ENCODE peak calls at places on chromosomes 6 and 20, in six cellular contexts. One of them, this sample, is unnamed.

GRCh38 chr6:109305028-109305427 is 77.2 kb downstream of the CD164 start:
- DNase-seq in endothelial cell of umbilical vein: no peak
- DNase-seq in sigmoid colon: no peak
- DNase-seq in GM23338: no peak
- DNase-seq in SK-N-MC: no peak
- DNase-seq in GM12891: no peak
- DNase-seq in this sample: no peak

GRCh38 chr20:4041748-4042411 is 26.5 kb upstream of the RNF24 start:
- DNase-seq in endothelial cell of umbilical vein: peak
- DNase-seq in sigmoid colon: peak
- DNase-seq in GM23338: no peak
- DNase-seq in SK-N-MC: no peak
- DNase-seq in GM12891: no peak
- DNase-seq in this sample: peak

GRCh38 chr20:5862703-5863039 is 87.7 kb downstream of the TRMT6 start:
- DNase-seq in endothelial cell of umbilical vein: peak
- DNase-seq in sigmoid colon: no peak
- DNase-seq in GM23338: no peak
- DNase-seq in SK-N-MC: no peak
- DNase-seq in GM12891: no peak
- DNase-seq in this sample: no peak

GRCh38 chr6:157982297-157982579 is 575 bp downstream of the SYNJ2 start:
- DNase-seq in endothelial cell of umbilical vein: peak
- DNase-seq in sigmoid colon: peak
- DNase-seq in GM23338: peak
- DNase-seq in SK-N-MC: no peak
- DNase-seq in GM12891: peak
- DNase-seq in this sample: peak

GRCh38 chr6:134240664-134241431 is 77.1 kb downstream of the SGK1 start:
- DNase-seq in endothelial cell of umbilical vein: no peak
- DNase-seq in sigmoid colon: peak
- DNase-seq in GM23338: no peak
- DNase-seq in SK-N-MC: peak
- DNase-seq in GM12891: no peak
- DNase-seq in this sample: peak

GRCh38 chr20:56350842-56351241 is 7.9 kb upstream of the FAM210B start:
- DNase-seq in endothelial cell of umbilical vein: no peak
- DNase-seq in sigmoid colon: no peak
- DNase-seq in GM23338: no peak
- DNase-seq in SK-N-MC: no peak
- DNase-seq in GM12891: no peak
- DNase-seq in this sample: no peak

GRCh38 chr6:157712585-157713295 is 110.3 kb upstream of the SNX9 start:
- DNase-seq in endothelial cell of umbilical vein: no peak
- DNase-seq in sigmoid colon: no peak
- DNase-seq in GM23338: no peak
- DNase-seq in SK-N-MC: no peak
- DNase-seq in GM12891: no peak
- DNase-seq in this sample: no peak

GRCh38 chr6:107763959-107764358 is 60.2 kb downstream of the SCML4 start:
- DNase-seq in endothelial cell of umbilical vein: no peak
- DNase-seq in sigmoid colon: no peak
- DNase-seq in GM23338: no peak
- DNase-seq in SK-N-MC: peak
- DNase-seq in GM12891: no peak
- DNase-seq in this sample: no peak

GRCh38 chr6:142680308-142680707 is 264.7 kb downstream of the HIVEP2 start:
- DNase-seq in endothelial cell of umbilical vein: peak
- DNase-seq in sigmoid colon: no peak
- DNase-seq in GM23338: no peak
- DNase-seq in SK-N-MC: no peak
- DNase-seq in GM12891: no peak
- DNase-seq in this sample: no peak

GRCh38 chr6:18990313-18990978 is 603.3 kb downstream of the RNF144B start:
- DNase-seq in endothelial cell of umbilical vein: peak
- DNase-seq in sigmoid colon: peak
- DNase-seq in GM23338: peak
- DNase-seq in SK-N-MC: peak
- DNase-seq in GM12891: peak
- DNase-seq in this sample: peak

GRCh38 chr6:134480593-134480992 is 162.7 kb upstream of the SGK1 start:
- DNase-seq in endothelial cell of umbilical vein: peak
- DNase-seq in sigmoid colon: no peak
- DNase-seq in GM23338: no peak
- DNase-seq in SK-N-MC: no peak
- DNase-seq in GM12891: no peak
- DNase-seq in this sample: peak

GRCh38 chr6:94052754-94053153 is 633.4 kb upstream of the EPHA7 start:
- DNase-seq in endothelial cell of umbilical vein: no peak
- DNase-seq in sigmoid colon: no peak
- DNase-seq in GM23338: peak
- DNase-seq in SK-N-MC: no peak
- DNase-seq in GM12891: no peak
- DNase-seq in this sample: no peak

GRCh38 chr6:154522576-154522975 is 12.1 kb upstream of the CNKSR3 start:
- DNase-seq in endothelial cell of umbilical vein: no peak
- DNase-seq in sigmoid colon: no peak
- DNase-seq in GM23338: no peak
- DNase-seq in SK-N-MC: no peak
- DNase-seq in GM12891: no peak
- DNase-seq in this sample: no peak

GRCh38 chr6:21158149-21158548 is 435.4 kb upstream of the SOX4 start:
- DNase-seq in endothelial cell of umbilical vein: no peak
- DNase-seq in sigmoid colon: no peak
- DNase-seq in GM23338: no peak
- DNase-seq in SK-N-MC: no peak
- DNase-seq in GM12891: no peak
- DNase-seq in this sample: no peak

GRCh38 chr6:22008248-22008836 is 288.5 kb downstream of the PRL start:
- DNase-seq in endothelial cell of umbilical vein: peak
- DNase-seq in sigmoid colon: no peak
- DNase-seq in GM23338: no peak
- DNase-seq in SK-N-MC: no peak
- DNase-seq in GM12891: no peak
- DNase-seq in this sample: no peak

GRCh38 chr6:131946992-131947955 is 3.9 kb downstream of the CCN2 start:
- DNase-seq in endothelial cell of umbilical vein: peak
- DNase-seq in sigmoid colon: no peak
- DNase-seq in GM23338: no peak
- DNase-seq in SK-N-MC: no peak
- DNase-seq in GM12891: no peak
- DNase-seq in this sample: no peak

GRCh38 chr6:40710626-40711354 is 123.6 kb upstream of the LRFN2 start:
- DNase-seq in endothelial cell of umbilical vein: no peak
- DNase-seq in sigmoid colon: no peak
- DNase-seq in GM23338: no peak
- DNase-seq in SK-N-MC: no peak
- DNase-seq in GM12891: no peak
- DNase-seq in this sample: no peak

GRCh38 chr20:50260480-50261221 is 70.0 kb downstream of the CEBPB start:
- DNase-seq in endothelial cell of umbilical vein: no peak
- DNase-seq in sigmoid colon: no peak
- DNase-seq in GM23338: no peak
- DNase-seq in SK-N-MC: no peak
- DNase-seq in GM12891: no peak
- DNase-seq in this sample: no peak

GRCh38 chr20:47785900-47786762 is 850 bp upstream of the SULF2 start:
- DNase-seq in endothelial cell of umbilical vein: peak
- DNase-seq in sigmoid colon: peak
- DNase-seq in GM23338: peak
- DNase-seq in SK-N-MC: no peak
- DNase-seq in GM12891: peak
- DNase-seq in this sample: no peak

GRCh38 chr6:99514089-99514488 is 1.1 kb downstream of the USP45 start:
- DNase-seq in endothelial cell of umbilical vein: peak
- DNase-seq in sigmoid colon: no peak
- DNase-seq in GM23338: peak
- DNase-seq in SK-N-MC: no peak
- DNase-seq in GM12891: no peak
- DNase-seq in this sample: no peak

GRCh38 chr6:27091661-27092315 is 155.7 kb upstream of the PRSS16 start:
- DNase-seq in endothelial cell of umbilical vein: peak
- DNase-seq in sigmoid colon: no peak
- DNase-seq in GM23338: peak
- DNase-seq in SK-N-MC: peak
- DNase-seq in GM12891: no peak
- DNase-seq in this sample: no peak

GRCh38 chr6:130559166-130559565 is 193.3 kb downstream of the TMEM200A start:
- DNase-seq in endothelial cell of umbilical vein: no peak
- DNase-seq in sigmoid colon: no peak
- DNase-seq in GM23338: no peak
- DNase-seq in SK-N-MC: no peak
- DNase-seq in GM12891: no peak
- DNase-seq in this sample: no peak

GRCh38 chr6:19465760-19466159 is 371.4 kb upstream of the ID4 start:
- DNase-seq in endothelial cell of umbilical vein: no peak
- DNase-seq in sigmoid colon: no peak
- DNase-seq in GM23338: no peak
- DNase-seq in SK-N-MC: no peak
- DNase-seq in GM12891: no peak
- DNase-seq in this sample: no peak

GRCh38 chr6:149084761-149085574 is 232.5 kb upstream of the TAB2 start:
- DNase-seq in endothelial cell of umbilical vein: no peak
- DNase-seq in sigmoid colon: no peak
- DNase-seq in GM23338: no peak
- DNase-seq in SK-N-MC: no peak
- DNase-seq in GM12891: no peak
- DNase-seq in this sample: no peak

GRCh38 chr20:38804682-38805501 is 605 bp upstream of the PPP1R16B start:
- DNase-seq in endothelial cell of umbilical vein: peak
- DNase-seq in sigmoid colon: no peak
- DNase-seq in GM23338: peak
- DNase-seq in SK-N-MC: no peak
- DNase-seq in GM12891: peak
- DNase-seq in this sample: no peak

GRCh38 chr6:31548423-31548873 is 1.0 kb downstream of the NFKBIL1 start:
- DNase-seq in endothelial cell of umbilical vein: no peak
- DNase-seq in sigmoid colon: no peak
- DNase-seq in GM23338: no peak
- DNase-seq in SK-N-MC: no peak
- DNase-seq in GM12891: no peak
- DNase-seq in this sample: no peak

GRCh38 chr20:7714549-7714948 is 225.7 kb downstream of the HAO1 start:
- DNase-seq in endothelial cell of umbilical vein: no peak
- DNase-seq in sigmoid colon: no peak
- DNase-seq in GM23338: peak
- DNase-seq in SK-N-MC: no peak
- DNase-seq in GM12891: no peak
- DNase-seq in this sample: no peak

GRCh38 chr6:28943557-28944411 is 20.0 kb upstream of the TRIM27 start:
- DNase-seq in endothelial cell of umbilical vein: peak
- DNase-seq in sigmoid colon: peak
- DNase-seq in GM23338: peak
- DNase-seq in SK-N-MC: no peak
- DNase-seq in GM12891: no peak
- DNase-seq in this sample: peak

GRCh38 chr6:144493035-144493910 is 208.1 kb downstream of the UTRN start:
- DNase-seq in endothelial cell of umbilical vein: no peak
- DNase-seq in sigmoid colon: no peak
- DNase-seq in GM23338: no peak
- DNase-seq in SK-N-MC: no peak
- DNase-seq in GM12891: no peak
- DNase-seq in this sample: no peak

GRCh38 chr6:70108230-70108629 is 194.7 kb downstream of the COL9A1 start:
- DNase-seq in endothelial cell of umbilical vein: peak
- DNase-seq in sigmoid colon: no peak
- DNase-seq in GM23338: peak
- DNase-seq in SK-N-MC: peak
- DNase-seq in GM12891: peak
- DNase-seq in this sample: no peak
- TF ChIP-seq POLR2AphosphoS5 in endothelial cell of umbilical vein: no peak
- TF ChIP-seq POLR2AphosphoS5 in sigmoid colon: no peak
- TF ChIP-seq POLR2AphosphoS5 in GM23338: no peak
- TF ChIP-seq POLR2AphosphoS5 in SK-N-MC: no peak
- TF ChIP-seq POLR2AphosphoS5 in GM12891: no peak
- TF ChIP-seq POLR2AphosphoS5 in this sample: no peak

GRCh38 chr6:2764610-2765165 is 505 bp upstream of the WRNIP1 start:
- DNase-seq in endothelial cell of umbilical vein: no peak
- DNase-seq in sigmoid colon: peak
- DNase-seq in GM23338: peak
- DNase-seq in SK-N-MC: peak
- DNase-seq in GM12891: peak
- DNase-seq in this sample: peak
- TF ChIP-seq POLR2AphosphoS5 in endothelial cell of umbilical vein: peak
- TF ChIP-seq POLR2AphosphoS5 in sigmoid colon: peak
- TF ChIP-seq POLR2AphosphoS5 in GM23338: peak
- TF ChIP-seq POLR2AphosphoS5 in SK-N-MC: peak
- TF ChIP-seq POLR2AphosphoS5 in GM12891: peak
- TF ChIP-seq POLR2AphosphoS5 in this sample: no peak

GRCh38 chr6:35493307-35493983 is 3.4 kb downstream of the TEAD3 start:
- DNase-seq in endothelial cell of umbilical vein: no peak
- DNase-seq in sigmoid colon: peak
- DNase-seq in GM23338: no peak
- DNase-seq in SK-N-MC: no peak
- DNase-seq in GM12891: no peak
- DNase-seq in this sample: no peak
- TF ChIP-seq POLR2AphosphoS5 in endothelial cell of umbilical vein: no peak
- TF ChIP-seq POLR2AphosphoS5 in sigmoid colon: no peak
- TF ChIP-seq POLR2AphosphoS5 in GM23338: no peak
- TF ChIP-seq POLR2AphosphoS5 in SK-N-MC: no peak
- TF ChIP-seq POLR2AphosphoS5 in GM12891: no peak
- TF ChIP-seq POLR2AphosphoS5 in this sample: no peak

GRCh38 chr20:20078041-20078440 is 25.7 kb downstream of the CFAP61 start:
- DNase-seq in endothelial cell of umbilical vein: no peak
- DNase-seq in sigmoid colon: no peak
- DNase-seq in GM23338: peak
- DNase-seq in SK-N-MC: no peak
- DNase-seq in GM12891: no peak
- DNase-seq in this sample: no peak

GRCh38 chr20:20076297-20077065 is 24.1 kb downstream of the CFAP61 start:
- DNase-seq in endothelial cell of umbilical vein: no peak
- DNase-seq in sigmoid colon: no peak
- DNase-seq in GM23338: no peak
- DNase-seq in SK-N-MC: no peak
- DNase-seq in GM12891: no peak
- DNase-seq in this sample: no peak

GRCh38 chr20:20075032-20075431 is 22.7 kb downstream of the CFAP61 start:
- DNase-seq in endothelial cell of umbilical vein: no peak
- DNase-seq in sigmoid colon: no peak
- DNase-seq in GM23338: no peak
- DNase-seq in SK-N-MC: no peak
- DNase-seq in GM12891: no peak
- DNase-seq in this sample: no peak

GRCh38 chr20:20083796-20084195 is 31.5 kb downstream of the CFAP61 start:
- DNase-seq in endothelial cell of umbilical vein: peak
- DNase-seq in sigmoid colon: no peak
- DNase-seq in GM23338: peak
- DNase-seq in SK-N-MC: peak
- DNase-seq in GM12891: no peak
- DNase-seq in this sample: no peak

GRCh38 chr20:20079102-20079784 is 26.9 kb downstream of the CFAP61 start:
- DNase-seq in endothelial cell of umbilical vein: no peak
- DNase-seq in sigmoid colon: no peak
- DNase-seq in GM23338: peak
- DNase-seq in SK-N-MC: no peak
- DNase-seq in GM12891: no peak
- DNase-seq in this sample: no peak
- TF ChIP-seq POLR2AphosphoS5 in endothelial cell of umbilical vein: no peak
- TF ChIP-seq POLR2AphosphoS5 in sigmoid colon: no peak
- TF ChIP-seq POLR2AphosphoS5 in GM23338: no peak
- TF ChIP-seq POLR2AphosphoS5 in SK-N-MC: no peak
- TF ChIP-seq POLR2AphosphoS5 in GM12891: no peak
- TF ChIP-seq POLR2AphosphoS5 in this sample: no peak

This sample was measured in breast epithelium.